ENCODE peak calls at places on chromosome 1, in seven cellular contexts. C is GM23338, E is pancreas, H is heart right ventricle, G is endodermal cell, D is left ventricle myocardium inferior, J is choroid plexus epithelial cell. I is an unnamed sample.

GRCh38 chr1:243596441-243597183 is 253.4 kb downstream of the AKT3 start:
- DNase-seq in G (no peak), D (no peak), E (no peak), C (no peak), J (peak), H (no peak), I (no peak)

GRCh38 chr1:67239738-67240137 is 67.9 kb upstream of the IL12RB2 start:
- DNase-seq in J (no peak), H (no peak), C (no peak), G (no peak), D (no peak), E (no peak), I (no peak)

GRCh38 chr1:224067621-224068457 is 46.1 kb upstream of the FBXO28 start:
- DNase-seq in G (no peak), J (peak), D (no peak), C (no peak), E (no peak), H (no peak), I (no peak)

GRCh38 chr1:58157281-58157680 is 389.2 kb downstream of the OMA1 start:
- DNase-seq in E (no peak), C (no peak), G (no peak), J (no peak), D (no peak), H (no peak), I (no peak)

GRCh38 chr1:1014896-1015681 is 1.8 kb downstream of the ISG15 start:
- DNase-seq in E (peak), C (peak), J (no peak), G (peak), D (no peak), H (no peak), I (peak)

GRCh38 chr1:240575976-240576666 is 35.8 kb downstream of the GREM2 start:
- DNase-seq in J (peak), H (no peak), D (no peak), C (peak), E (no peak), G (no peak), I (no peak)

GRCh38 chr1:235079443-235079967 is 49.1 kb downstream of the TOMM20 start:
- DNase-seq in G (peak), E (peak), D (no peak), C (no peak), H (no peak), J (no peak), I (no peak)

GRCh38 chr1:171457412-171457811 is 27.9 kb upstream of the PRRC2C start:
- DNase-seq in D (no peak), C (no peak), G (no peak), J (peak), H (no peak), E (no peak), I (peak)

GRCh38 chr1:198128528-198128927 is 28.3 kb upstream of the NEK7 start:
- DNase-seq in G (no peak), D (no peak), C (no peak), E (no peak), J (peak), H (no peak), I (no peak)

GRCh38 chr1:236952279-236953003 is 51.8 kb downstream of the MT1HL1 start:
- DNase-seq in J (no peak), G (peak), E (no peak), D (no peak), H (no peak), C (peak), I (peak)

GRCh38 chr1:77889240-77889637 is 815 bp downstream of the NEXN start:
- DNase-seq in G (no peak), J (peak), C (peak), D (no peak), H (no peak), E (no peak), I (peak)

GRCh38 chr1:160836561-160836960 is 26.1 kb downstream of the CD244 start:
- DNase-seq in J (no peak), D (no peak), G (no peak), C (no peak), E (no peak), H (no peak), I (no peak)

GRCh38 chr1:44222397-44223334 is 9.4 kb downstream of the DMAP1 start:
- DNase-seq in E (peak), C (no peak), G (no peak), D (no peak), H (no peak), J (peak), I (no peak)

GRCh38 chr1:201198598-201198997 is 8.0 kb downstream of the IGFN1 start:
- DNase-seq in G (no peak), J (no peak), C (no peak), D (no peak), H (no peak), E (no peak), I (no peak)

GRCh38 chr1:6033986-6034749 is 11.5 kb upstream of the KCNAB2 start:
- DNase-seq in H (peak), C (peak), E (peak), G (peak), J (peak), D (peak), I (peak)

GRCh38 chr1:226831953-226832352 is 38.5 kb upstream of the PSEN2 start:
- DNase-seq in D (no peak), E (no peak), H (no peak), G (no peak), J (no peak), C (no peak), I (no peak)

GRCh38 chr1:116159611-116160010 is 48.4 kb downstream of the MAB21L3 start:
- DNase-seq in E (no peak), C (no peak), J (no peak), D (no peak), H (no peak), G (no peak), I (no peak)

GRCh38 chr1:214352838-214353237 is 71.9 kb downstream of the SMYD2 start:
- DNase-seq in G (no peak), E (no peak), H (no peak), J (no peak), D (no peak), C (no peak), I (no peak)

GRCh38 chr1:40339420-40340323 is 22.6 kb upstream of the COL9A2 start:
- DNase-seq in C (no peak), H (no peak), G (no peak), D (no peak), E (no peak), J (no peak), I (no peak)

GRCh38 chr1:4564083-4564482 is 90.3 kb upstream of the AJAP1 start:
- DNase-seq in D (no peak), J (no peak), H (no peak), G (no peak), E (no peak), C (no peak), I (no peak)

GRCh38 chr1:116531917-116532316 is 38.9 kb downstream of the CD58 start:
- DNase-seq in G (no peak), H (no peak), J (no peak), E (no peak), C (peak), D (no peak), I (no peak)

GRCh38 chr1:19325368-19325957 is 13.3 kb downstream of the SLC66A1 start:
- DNase-seq in G (no peak), D (no peak), E (peak), J (no peak), C (no peak), H (no peak), I (peak)

GRCh38 chr1:202501281-202501680 is 152.8 kb downstream of the PPP1R12B start:
- DNase-seq in J (peak), C (peak), H (no peak), G (no peak), D (no peak), E (no peak), I (peak)

DNA sequence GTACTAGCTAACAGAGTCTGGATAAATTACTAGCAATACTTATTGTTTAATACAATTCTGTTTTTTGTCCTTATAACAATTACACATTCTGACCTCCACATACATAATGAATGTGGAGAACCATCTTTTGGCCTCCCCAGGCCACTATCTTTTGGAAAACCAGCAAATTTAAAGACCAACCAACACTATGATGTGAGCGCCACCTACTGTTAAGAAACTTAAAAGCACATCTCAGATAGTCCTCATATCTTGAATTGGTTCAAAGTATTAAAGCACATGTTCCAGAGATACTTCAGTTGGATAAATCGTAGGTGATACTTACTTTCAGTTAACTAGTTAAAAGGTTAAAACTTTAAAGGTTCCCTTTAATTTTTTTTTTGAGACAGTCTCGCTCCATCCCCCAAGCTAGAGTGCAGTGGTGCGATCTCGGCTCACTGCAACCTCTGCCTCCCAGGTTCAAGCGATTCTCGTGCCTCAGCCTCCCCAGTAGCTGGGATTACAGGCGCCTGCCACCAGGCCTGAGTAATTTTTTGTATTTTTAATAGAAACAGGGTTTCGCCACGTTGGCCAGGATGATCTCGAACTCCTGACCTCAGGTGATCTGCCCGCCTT is 29.3 kb upstream of the USP1 start:
- DNase-seq in D (no peak), H (peak), J (peak), G (no peak), C (peak), E (no peak), I (peak)
- TF ChIP-seq CTCF in D (peak), H (peak), J (peak), G (peak), C (peak), E (peak), I (peak)

GRCh38 chr1:203572134-203572625 is 54.5 kb upstream of the ATP2B4 start:
- DNase-seq in H (no peak), E (no peak), C (peak), D (no peak), J (peak), G (peak), I (no peak)
- H3K4me3 ChIP-seq in H (no peak), E (no peak), C (no peak), D (no peak), J (no peak), G (no peak), I (no peak)

DNA sequence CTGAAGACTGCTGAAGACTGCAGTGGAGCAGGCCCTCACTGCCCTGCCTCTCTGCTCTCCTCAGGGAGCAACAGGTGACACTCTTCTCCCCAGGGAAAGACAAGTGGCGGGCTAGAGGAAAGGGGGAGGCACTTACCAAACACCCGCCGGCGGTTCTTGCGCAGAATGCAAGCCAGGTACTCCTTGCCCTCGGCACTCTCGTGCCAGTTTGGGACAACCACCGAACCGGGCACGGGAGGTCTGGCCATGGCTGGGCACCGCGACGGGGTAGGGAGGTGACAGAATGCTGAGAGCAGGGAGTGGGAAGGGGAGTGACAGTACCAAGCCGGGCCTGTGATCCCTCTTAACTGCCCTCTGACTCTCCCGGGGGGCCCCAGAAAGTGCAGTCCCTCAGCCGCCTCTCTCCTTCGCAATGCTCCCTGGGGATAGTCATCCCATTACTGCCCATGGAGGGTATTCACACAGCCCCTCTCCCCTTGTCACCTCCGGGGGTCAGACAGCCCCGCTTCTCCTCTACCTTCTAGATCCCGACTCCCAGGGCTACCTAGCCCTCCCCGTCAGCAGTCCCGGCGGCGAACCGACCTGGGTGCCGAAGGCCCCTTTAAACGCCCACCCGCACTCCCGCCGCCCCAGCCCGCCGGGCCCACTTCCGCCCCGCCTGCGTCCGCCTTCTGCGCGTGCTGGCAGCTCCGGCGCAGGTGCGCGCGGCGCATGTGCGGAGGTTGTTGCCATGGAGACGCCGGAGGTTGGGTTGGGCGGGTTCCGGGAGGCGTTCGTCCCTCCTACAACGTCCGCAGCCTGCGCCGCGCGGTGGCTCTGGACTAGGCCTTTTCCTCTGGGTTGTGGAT is at the start of gene CPLANE2:
- DNase-seq in D (peak), G (peak), J (peak), E (peak), H (peak), C (peak), I (peak)
- TF ChIP-seq CTCF in D (peak), G (peak), J (no peak), E (no peak), H (peak), C (no peak), I (peak)

GRCh38 chr1:178870944-178871343 is at the start of gene ANGPTL1:
- DNase-seq in E (no peak), H (peak), D (no peak), G (peak), J (peak), C (peak), I (peak)

GRCh38 chr1:178864326-178864725 is 6.6 kb downstream of the ANGPTL1 start:
- DNase-seq in E (no peak), H (no peak), G (no peak), J (no peak), C (no peak), D (no peak), I (peak)

GRCh38 chr1:178868700-178869099 is 2.2 kb downstream of the ANGPTL1 start:
- DNase-seq in H (no peak), G (no peak), C (no peak), D (no peak), E (no peak), J (no peak), I (peak)

GRCh38 chr1:178869114-178869697 is 1.7 kb downstream of the ANGPTL1 start:
- DNase-seq in D (no peak), E (no peak), C (peak), J (peak), H (no peak), G (no peak), I (no peak)

GRCh38 chr1:178867670-178868069 is 3.2 kb downstream of the ANGPTL1 start:
- DNase-seq in J (peak), D (no peak), H (no peak), E (no peak), C (no peak), G (no peak), I (no peak)
- H3K4me3 ChIP-seq in J (peak), D (peak), H (peak), E (no peak), C (no peak), G (no peak), I (no peak)

GRCh38 chr1:206606867-206607266 is 5.4 kb downstream of the EIF2D start:
- DNase-seq in E (no peak), G (peak), J (peak), H (no peak), C (peak), D (no peak), I (no peak)
- TF ChIP-seq CTCF in E (peak), G (peak), J (peak), H (peak), C (peak), D (peak), I (peak)

DNA sequence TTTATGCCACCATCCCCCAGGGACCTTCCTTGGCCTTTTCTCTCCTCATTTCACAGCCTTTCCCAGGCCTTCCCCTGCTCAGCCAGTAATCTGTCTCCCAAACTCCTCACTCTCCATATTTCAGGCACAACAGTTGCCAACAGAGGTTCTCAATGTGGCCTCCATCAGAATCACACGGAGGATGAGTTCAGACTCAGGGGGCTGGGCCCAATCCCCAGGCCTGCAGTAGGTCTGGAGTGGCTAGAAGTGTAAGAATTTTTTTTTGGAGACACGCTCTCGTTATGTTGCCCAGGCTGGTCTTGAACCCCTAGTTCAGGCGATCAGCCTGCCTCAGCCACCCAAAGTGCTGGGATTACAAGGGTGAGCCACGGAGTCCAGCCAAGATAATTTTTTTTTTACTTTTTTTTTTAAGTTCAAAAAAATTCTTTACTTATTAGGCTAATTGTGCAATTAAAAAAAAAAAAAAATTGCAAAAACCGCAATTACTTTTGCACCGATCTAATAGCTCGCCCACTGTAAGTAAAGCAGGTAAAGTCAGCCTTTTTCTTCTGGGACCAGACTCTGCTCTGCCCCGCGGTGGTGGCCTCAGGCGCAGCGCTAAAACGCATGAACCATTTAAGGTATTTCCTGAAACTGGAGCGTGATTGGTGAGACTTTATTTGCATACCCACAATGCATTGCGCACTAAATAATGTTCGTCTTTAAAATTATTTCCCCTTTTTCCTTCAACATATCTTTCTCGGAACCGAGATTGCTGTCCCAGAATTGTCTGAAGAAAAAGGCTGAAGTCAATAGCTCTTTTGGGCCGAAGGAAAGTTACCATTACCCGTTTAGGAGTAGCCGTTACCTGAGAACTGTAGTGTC is 18.7 kb downstream of the KIAA2013 start:
- DNase-seq in E (peak), G (peak), D (peak), J (peak), H (peak), C (peak), I (peak)
- H3K4me3 ChIP-seq in E (no peak), G (no peak), D (peak), J (no peak), H (peak), C (no peak), I (no peak)

DNA sequence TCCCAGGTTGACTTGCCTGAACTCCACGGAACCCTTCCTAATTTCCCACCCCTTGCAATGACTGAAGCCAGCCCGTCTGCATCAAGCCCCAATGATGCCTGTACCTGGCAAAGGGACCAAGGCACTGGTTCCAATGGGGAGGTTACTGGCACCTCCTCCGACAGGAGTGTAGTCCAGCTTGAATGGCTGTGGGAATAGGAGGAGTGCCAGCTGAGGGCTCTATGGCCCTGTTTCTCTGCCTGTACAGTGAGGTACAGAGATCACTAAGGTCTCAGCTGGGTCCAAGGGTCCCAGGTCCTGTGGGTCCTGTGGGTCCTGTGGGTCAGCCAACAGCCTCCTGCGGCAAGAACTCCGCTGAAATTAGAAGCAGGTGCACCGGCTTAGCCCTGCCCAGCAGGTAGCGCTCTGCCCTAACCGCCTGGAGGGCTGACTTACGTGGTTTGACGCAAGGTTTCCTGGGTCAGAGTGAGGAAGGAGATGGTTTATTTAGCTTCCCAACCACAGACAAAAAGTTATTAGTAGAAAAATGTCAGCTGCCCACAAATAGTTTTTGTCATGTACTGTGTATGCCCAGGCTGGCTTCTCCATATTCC is 9.9 kb upstream of the SPRR4 start:
- DNase-seq in E (no peak), J (no peak), G (peak), C (peak), H (no peak), D (no peak), I (no peak)
- TF ChIP-seq CTCF in E (no peak), J (no peak), G (peak), C (peak), H (no peak), D (no peak), I (no peak)

DNA sequence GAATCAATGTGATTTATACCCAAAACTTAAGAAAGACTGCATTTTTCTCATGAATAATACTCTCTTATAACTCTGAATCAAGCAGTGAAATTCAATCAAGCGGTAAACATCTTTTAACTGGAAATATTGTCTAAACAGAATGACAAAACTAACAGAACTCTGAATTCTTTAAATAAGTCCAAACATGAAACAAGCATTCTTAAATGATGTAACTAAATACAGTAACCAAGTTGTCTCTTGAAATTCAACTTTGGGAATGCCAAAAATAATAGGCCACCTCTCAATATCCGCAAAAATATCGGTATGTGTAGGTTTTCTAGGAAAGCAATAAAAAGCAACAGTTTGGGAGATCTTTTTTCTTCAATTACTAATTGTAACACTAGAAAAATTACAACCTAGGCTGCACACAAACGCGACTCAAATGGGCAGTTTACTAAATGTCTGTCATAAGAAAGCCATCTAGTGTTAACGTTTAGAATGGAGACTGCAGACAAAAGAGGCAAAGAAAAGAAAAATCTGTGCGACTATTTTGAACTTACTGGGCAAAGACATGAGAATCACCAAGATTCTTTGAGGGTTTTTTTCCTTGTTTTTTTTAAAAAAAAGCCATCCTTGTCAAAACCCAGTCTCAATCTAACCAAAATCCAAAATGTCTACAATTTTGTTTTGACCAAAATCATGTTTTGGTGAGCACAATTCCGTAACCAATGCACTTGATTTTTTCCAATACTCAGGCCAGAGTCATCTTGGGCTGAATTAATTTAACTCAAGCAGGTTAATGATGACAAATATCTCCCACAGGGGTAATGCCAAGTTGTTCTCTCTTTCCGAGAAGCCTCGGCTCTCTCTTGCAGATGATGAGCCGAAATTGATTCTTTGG is 1.4 kb downstream of the SIPA1L2 start:
- DNase-seq in D (no peak), E (no peak), C (no peak), H (no peak), J (peak), G (no peak), I (peak)
- H3K4me3 ChIP-seq in D (peak), E (peak), C (peak), H (peak), J (peak), G (peak), I (peak)

I was measured in cardiac muscle cell.